ENCODE peak calls at places on chromosomes 5 and 9, in five cellular contexts. One of them, this sample, is unnamed.

GRCh38 chr9:73269430-73270101 is 117.9 kb downstream of the ANXA1 start:
- DNase-seq in NCI-H146: no peak
- DNase-seq in activated naive CD4-positive, alpha-beta T cell: no peak
- DNase-seq in neural crest cell: no peak
- DNase-seq in KG1: no peak
- DNase-seq in this sample: no peak

GRCh38 chr9:123336959-123337358 is 19.0 kb upstream of the CRB2 start:
- DNase-seq in activated naive CD4-positive, alpha-beta T cell: no peak
- DNase-seq in neural crest cell: no peak
- DNase-seq in NCI-H146: no peak
- DNase-seq in KG1: no peak
- DNase-seq in this sample: no peak

GRCh38 chr9:16475996-16476395 is 394.5 kb downstream of the BNC2 start:
- DNase-seq in KG1: no peak
- DNase-seq in neural crest cell: no peak
- DNase-seq in activated naive CD4-positive, alpha-beta T cell: no peak
- DNase-seq in NCI-H146: no peak
- DNase-seq in this sample: no peak

GRCh38 chr9:83511051-83511450 is 27.1 kb downstream of the FRMD3 start:
- DNase-seq in activated naive CD4-positive, alpha-beta T cell: no peak
- DNase-seq in KG1: no peak
- DNase-seq in NCI-H146: no peak
- DNase-seq in neural crest cell: no peak
- DNase-seq in this sample: no peak

GRCh38 chr9:136001231-136001630 is 40.1 kb upstream of the UBAC1 start:
- DNase-seq in NCI-H146: no peak
- DNase-seq in KG1: no peak
- DNase-seq in neural crest cell: no peak
- DNase-seq in activated naive CD4-positive, alpha-beta T cell: no peak
- DNase-seq in this sample: no peak

GRCh38 chr5:69497006-69497520 is 4.5 kb downstream of the OCLN start:
- DNase-seq in neural crest cell: no peak
- DNase-seq in NCI-H146: no peak
- DNase-seq in KG1: no peak
- DNase-seq in activated naive CD4-positive, alpha-beta T cell: no peak
- DNase-seq in this sample: no peak

GRCh38 chr5:90347462-90347861 is 62.1 kb downstream of the CETN3 start:
- DNase-seq in activated naive CD4-positive, alpha-beta T cell: no peak
- DNase-seq in neural crest cell: no peak
- DNase-seq in KG1: no peak
- DNase-seq in NCI-H146: no peak
- DNase-seq in this sample: no peak

GRCh38 chr9:97382099-97382718 is 29.7 kb upstream of the TDRD7 start:
- DNase-seq in NCI-H146: no peak
- DNase-seq in neural crest cell: no peak
- DNase-seq in activated naive CD4-positive, alpha-beta T cell: no peak
- DNase-seq in KG1: no peak
- DNase-seq in this sample: no peak

GRCh38 chr5:93299596-93300308 is 281.3 kb downstream of the NR2F1-AS1 start:
- DNase-seq in activated naive CD4-positive, alpha-beta T cell: no peak
- DNase-seq in NCI-H146: peak
- DNase-seq in neural crest cell: no peak
- DNase-seq in KG1: no peak
- DNase-seq in this sample: no peak

GRCh38 chr5:159913481-159913880 is 2.8 kb upstream of the ADRA1B start:
- DNase-seq in neural crest cell: no peak
- DNase-seq in KG1: no peak
- DNase-seq in NCI-H146: no peak
- DNase-seq in activated naive CD4-positive, alpha-beta T cell: no peak
- DNase-seq in this sample: no peak

GRCh38 chr9:130837644-130838043 is 2.6 kb downstream of the ABL1 start:
- DNase-seq in activated naive CD4-positive, alpha-beta T cell: no peak
- DNase-seq in NCI-H146: no peak
- DNase-seq in KG1: no peak
- DNase-seq in neural crest cell: no peak
- DNase-seq in this sample: no peak

GRCh38 chr5:138463335-138464017 is 1.8 kb upstream of the EGR1 start:
- DNase-seq in activated naive CD4-positive, alpha-beta T cell: no peak
- DNase-seq in neural crest cell: no peak
- DNase-seq in KG1: no peak
- DNase-seq in NCI-H146: peak
- DNase-seq in this sample: no peak

GRCh38 chr5:6228257-6229250 is 149.8 kb downstream of the MED10 start:
- DNase-seq in activated naive CD4-positive, alpha-beta T cell: no peak
- DNase-seq in neural crest cell: no peak
- DNase-seq in KG1: no peak
- DNase-seq in NCI-H146: no peak
- DNase-seq in this sample: no peak

GRCh38 chr5:32500206-32500605 is 55.7 kb upstream of the ZFR start:
- DNase-seq in KG1: no peak
- DNase-seq in NCI-H146: peak
- DNase-seq in neural crest cell: no peak
- DNase-seq in activated naive CD4-positive, alpha-beta T cell: no peak
- DNase-seq in this sample: no peak

GRCh38 chr5:177233206-177233605 is 70.3 kb downstream of the RAB24 start:
- DNase-seq in KG1: no peak
- DNase-seq in activated naive CD4-positive, alpha-beta T cell: no peak
- DNase-seq in NCI-H146: no peak
- DNase-seq in neural crest cell: no peak
- DNase-seq in this sample: no peak

This sample was measured in HS-27A.